ENCODE peak calls at places on chromosomes 12 and 14, in ten cellular contexts. K is cardiac muscle cell, M is RWPE1, X is body of pancreas, F is bronchial epithelial cell, L is GM13976, Y is endothelial cell, Z is lower lobe of right lung, O is heart right ventricle, R is endothelial cell of umbilical vein. D is an unnamed sample.

GRCh38 chr12:77231548-77231947 is 166.2 kb upstream of the E2F7 start:
- DNase-seq in R (peak; percentile 93), O (peak; percentile 32), K (peak; percentile 96), F (peak; percentile 48), M (no peak), L (no peak), X (peak; percentile 66), Z (peak; percentile 64), Y (no peak), D (peak; percentile 11)

GRCh38 chr14:101102875-101103274 is 199.4 kb upstream of the RTL1 start:
- DNase-seq in F (no peak), M (no peak), K (no peak), L (peak; percentile 18), X (no peak), O (no peak), R (no peak), Z (no peak), Y (no peak), D (no peak)

GRCh38 chr12:117686210-117686609 is 282.6 kb downstream of the KSR2 start:
- DNase-seq in M (no peak), X (no peak), O (no peak), Y (no peak), K (no peak), R (no peak), Z (no peak), L (no peak), F (no peak), D (no peak)

GRCh38 chr14:77485901-77486678 is 12.5 kb downstream of the ISM2 start:
- DNase-seq in K (no peak), R (no peak), X (no peak), L (peak; percentile 10), O (no peak), Z (no peak), F (peak; percentile 83), Y (no peak), M (peak; percentile 55), D (peak; percentile 78)

GRCh38 chr12:56836800-56837663 is 73.9 kb downstream of the HSD17B6 start:
- DNase-seq in M (peak; percentile 55), R (no peak), F (peak; percentile 95), K (peak; percentile 76), Y (no peak), X (no peak), O (no peak), Z (no peak), L (no peak), D (peak; percentile 82)

GRCh38 chr12:50101663-50102062 is 2.1 kb upstream of the GPD1 start:
- DNase-seq in O (no peak), L (no peak), K (peak; percentile 63), F (peak; percentile 34), M (peak; percentile 36), R (peak; percentile 22), X (no peak), Z (no peak), Y (no peak), D (peak; percentile 51)

GRCh38 chr12:82593901-82594396 is 92.8 kb upstream of the TMTC2 start:
- DNase-seq in K (no peak), Z (no peak), O (no peak), R (no peak), X (no peak), M (no peak), L (no peak), Y (no peak), F (no peak), D (no peak)

GRCh38 chr12:68100241-68100640 is 59.3 kb downstream of the IFNG start:
- DNase-seq in Z (no peak), R (no peak), L (no peak), M (peak; percentile 81), Y (no peak), F (peak; percentile 88), X (no peak), O (no peak), K (no peak), D (no peak)

GRCh38 chr14:88995437-88996198 is 171.2 kb downstream of the TTC8 start:
- DNase-seq in R (no peak), K (peak; percentile 65), X (no peak), F (peak; percentile 61), Z (no peak), O (no peak), Y (no peak), M (peak; percentile 26), L (no peak), D (peak; percentile 69)

GRCh38 chr14:98136019-98136418 is 1136.0 kb downstream of the BCL11B start:
- DNase-seq in R (no peak), X (no peak), Y (no peak), K (no peak), M (no peak), F (no peak), L (no peak), Z (no peak), O (no peak), D (no peak)

GRCh38 chr12:23628836-23629235 is 320.6 kb downstream of the SOX5 start:
- DNase-seq in X (no peak), R (peak; percentile 1), F (no peak), O (no peak), M (no peak), L (no peak), Z (no peak), Y (no peak), K (no peak), D (no peak)

DNA sequence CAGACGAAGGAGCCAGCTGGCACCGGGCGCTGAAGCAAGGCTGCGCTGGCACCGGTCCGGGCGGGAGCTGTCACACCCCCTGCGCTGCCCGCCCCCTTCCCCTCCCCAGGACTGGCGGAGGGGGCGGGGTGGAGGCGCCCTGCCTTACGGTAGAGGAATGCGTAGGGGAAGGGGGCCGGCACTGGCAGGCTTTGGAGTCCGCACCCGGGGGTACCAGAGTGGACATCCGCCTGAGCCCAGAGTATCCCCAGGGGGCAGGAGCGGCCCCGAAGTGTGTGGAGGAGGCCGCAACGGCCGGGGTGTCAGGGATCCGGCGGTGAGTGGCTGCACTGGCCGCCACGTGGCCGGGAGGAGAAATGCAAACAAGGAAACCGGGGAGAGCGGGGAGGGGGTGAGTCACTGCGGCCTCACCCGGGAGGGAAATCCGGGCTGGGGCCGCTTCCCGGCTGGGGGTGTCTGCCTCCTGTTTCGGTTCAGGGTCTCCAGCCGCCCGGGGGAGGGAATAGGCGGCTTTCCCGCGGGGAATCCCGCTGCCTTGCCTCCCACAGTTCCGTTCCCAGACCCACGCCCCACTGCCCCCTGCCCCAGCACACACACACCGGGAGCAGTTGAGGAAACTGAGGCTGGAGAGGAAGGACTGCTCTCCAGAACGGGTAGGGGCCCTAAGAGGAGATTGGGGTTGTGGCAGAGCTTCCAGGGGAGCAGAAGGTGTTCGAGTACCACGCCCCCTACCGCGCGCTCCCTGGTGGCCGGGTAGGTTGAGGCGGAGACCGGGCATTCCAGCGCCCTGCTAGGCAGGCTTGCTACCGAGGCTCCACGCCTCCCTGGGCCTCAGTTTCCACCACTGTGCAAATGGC is at the start of gene RAPGEF3:
- DNase-seq in X (peak; percentile 88), L (peak; percentile 88), O (peak; percentile 89), Y (peak; percentile 85), M (peak; percentile 93), F (peak; percentile 70), Z (peak; percentile 90), K (peak; percentile 86), R (peak; percentile 94), D (peak; percentile 75)
- TF ChIP-seq CTCF in X (peak; percentile 60), L (peak; percentile 52), O (peak; percentile 49), Y (peak; percentile 84), M (peak; percentile 70), F (peak; percentile 77), Z (peak; percentile 54), K (peak; percentile 46), R (peak; percentile 43), D (peak; percentile 76)

GRCh38 chr12:17527021-17527420 is 563.0 kb downstream of the RERGL start:
- DNase-seq in O (no peak), X (no peak), Z (no peak), Y (no peak), M (no peak), L (no peak), K (no peak), R (no peak), F (no peak), D (no peak)

GRCh38 chr12:17528394-17528793 is 561.6 kb downstream of the RERGL start:
- DNase-seq in L (no peak), X (no peak), K (no peak), O (no peak), R (no peak), Z (no peak), M (no peak), F (no peak), Y (no peak), D (no peak)
- TF ChIP-seq CTCF in L (no peak), X (no peak), K (no peak), O (no peak), R (no peak), Z (no peak), M (no peak), F (no peak), Y (no peak), D (no peak)

GRCh38 chr14:91649930-91650329 is 82.0 kb downstream of the CATSPERB start:
- DNase-seq in M (peak; percentile 53), X (peak; percentile 35), R (peak; percentile 57), K (peak; percentile 52), F (peak; percentile 60), O (peak; percentile 11), Z (no peak), Y (peak; percentile 8), L (peak; percentile 66), D (peak; percentile 12)
- TF ChIP-seq CTCF in M (peak; percentile 59), X (peak; percentile 75), R (no peak), K (peak; percentile 37), F (peak; percentile 41), O (peak; percentile 66), Z (peak; percentile 53), Y (peak; percentile 63), L (peak; percentile 46), D (peak; percentile 77)

GRCh38 chr14:75794615-75795038 is 133.6 kb downstream of the TTLL5 start:
- DNase-seq in X (no peak), Y (no peak), K (peak; percentile 90), R (peak; percentile 49), O (no peak), Z (no peak), M (no peak), F (peak; percentile 41), L (no peak), D (peak; percentile 67)
- TF ChIP-seq CTCF in X (peak; percentile 56), Y (no peak), K (peak; percentile 68), R (no peak), O (peak; percentile 52), Z (peak; percentile 28), M (no peak), F (peak; percentile 25), L (no peak), D (peak; percentile 70)

GRCh38 chr12:116483959-116484699 is 75.1 kb upstream of the MAP1LC3B2 start:
- DNase-seq in X (no peak), L (no peak), F (no peak), R (no peak), Z (no peak), M (no peak), Y (no peak), K (peak; percentile 28), O (no peak), D (no peak)
- TF ChIP-seq CTCF in X (no peak), L (no peak), F (no peak), R (no peak), Z (no peak), M (no peak), Y (no peak), K (no peak), O (no peak), D (no peak)

GRCh38 chr14:48096869-48097268 is 421.5 kb upstream of the MDGA2 start:
- DNase-seq in O (no peak), F (no peak), X (no peak), M (no peak), L (no peak), K (no peak), R (no peak), Z (no peak), Y (no peak), D (no peak)
- TF ChIP-seq CTCF in O (no peak), F (no peak), X (no peak), M (no peak), L (no peak), K (no peak), R (no peak), Z (no peak), Y (no peak), D (no peak)